ENCODE peak calls at places on chromosomes 5 and 9, in seven cellular contexts. One of them, this sample, is unnamed.

GRCh38 chr9:70934642-70935041 is 186.8 kb downstream of the TRPM3 start:
- DNase-seq in SK-N-SH: no peak
- DNase-seq in PC-3: no peak
- DNase-seq in pancreas: no peak
- DNase-seq in Peyer's patch: no peak
- DNase-seq in HL-60: no peak
- DNase-seq in ovary: no peak
- DNase-seq in this sample: no peak

GRCh38 chr5:74945561-74946165 is 79.5 kb upstream of the FAM169A start:
- DNase-seq in SK-N-SH: no peak
- DNase-seq in PC-3: no peak
- DNase-seq in pancreas: no peak
- DNase-seq in Peyer's patch: no peak
- DNase-seq in HL-60: no peak
- DNase-seq in ovary: no peak
- DNase-seq in this sample: no peak

GRCh38 chr5:150297236-150297890 is 5.3 kb downstream of the ARSI start:
- DNase-seq in SK-N-SH: no peak
- DNase-seq in PC-3: no peak
- DNase-seq in pancreas: no peak
- DNase-seq in Peyer's patch: no peak
- DNase-seq in HL-60: no peak
- DNase-seq in ovary: no peak
- DNase-seq in this sample: no peak

GRCh38 chr5:154473581-154474266 is 4.3 kb downstream of the HAND1 start:
- DNase-seq in SK-N-SH: no peak
- DNase-seq in PC-3: no peak
- DNase-seq in pancreas: no peak
- DNase-seq in Peyer's patch: no peak
- DNase-seq in HL-60: no peak
- DNase-seq in ovary: no peak
- DNase-seq in this sample: no peak

GRCh38 chr5:158753354-158753753 is 346.4 kb downstream of the EBF1 start:
- DNase-seq in SK-N-SH: no peak
- DNase-seq in PC-3: no peak
- DNase-seq in pancreas: no peak
- DNase-seq in Peyer's patch: no peak
- DNase-seq in HL-60: no peak
- DNase-seq in ovary: no peak
- DNase-seq in this sample: no peak

GRCh38 chr5:72681781-72682180 is 134.7 kb upstream of the TNPO1 start:
- DNase-seq in SK-N-SH: no peak
- DNase-seq in PC-3: peak
- DNase-seq in pancreas: no peak
- DNase-seq in Peyer's patch: no peak
- DNase-seq in HL-60: no peak
- DNase-seq in ovary: no peak
- DNase-seq in this sample: no peak

GRCh38 chr9:135015986-135016640 is 71.4 kb upstream of the OLFM1 start:
- DNase-seq in SK-N-SH: no peak
- DNase-seq in PC-3: no peak
- DNase-seq in pancreas: no peak
- DNase-seq in Peyer's patch: peak
- DNase-seq in HL-60: no peak
- DNase-seq in ovary: no peak
- DNase-seq in this sample: no peak

GRCh38 chr5:173200356-173200755 is 34.6 kb downstream of the NKX2-5 start:
- DNase-seq in SK-N-SH: no peak
- DNase-seq in PC-3: no peak
- DNase-seq in pancreas: no peak
- DNase-seq in Peyer's patch: no peak
- DNase-seq in HL-60: no peak
- DNase-seq in ovary: no peak
- DNase-seq in this sample: no peak

GRCh38 chr5:98905857-98906688 is 22.7 kb downstream of the CHD1 start:
- DNase-seq in SK-N-SH: peak
- DNase-seq in PC-3: peak
- DNase-seq in pancreas: no peak
- DNase-seq in Peyer's patch: no peak
- DNase-seq in HL-60: no peak
- DNase-seq in ovary: no peak
- DNase-seq in this sample: peak

GRCh38 chr5:3594514-3595101 is 1.0 kb upstream of the IRX1 start:
- DNase-seq in SK-N-SH: peak
- DNase-seq in PC-3: no peak
- DNase-seq in pancreas: peak
- DNase-seq in Peyer's patch: no peak
- DNase-seq in HL-60: no peak
- DNase-seq in ovary: no peak
- DNase-seq in this sample: no peak

DNA sequence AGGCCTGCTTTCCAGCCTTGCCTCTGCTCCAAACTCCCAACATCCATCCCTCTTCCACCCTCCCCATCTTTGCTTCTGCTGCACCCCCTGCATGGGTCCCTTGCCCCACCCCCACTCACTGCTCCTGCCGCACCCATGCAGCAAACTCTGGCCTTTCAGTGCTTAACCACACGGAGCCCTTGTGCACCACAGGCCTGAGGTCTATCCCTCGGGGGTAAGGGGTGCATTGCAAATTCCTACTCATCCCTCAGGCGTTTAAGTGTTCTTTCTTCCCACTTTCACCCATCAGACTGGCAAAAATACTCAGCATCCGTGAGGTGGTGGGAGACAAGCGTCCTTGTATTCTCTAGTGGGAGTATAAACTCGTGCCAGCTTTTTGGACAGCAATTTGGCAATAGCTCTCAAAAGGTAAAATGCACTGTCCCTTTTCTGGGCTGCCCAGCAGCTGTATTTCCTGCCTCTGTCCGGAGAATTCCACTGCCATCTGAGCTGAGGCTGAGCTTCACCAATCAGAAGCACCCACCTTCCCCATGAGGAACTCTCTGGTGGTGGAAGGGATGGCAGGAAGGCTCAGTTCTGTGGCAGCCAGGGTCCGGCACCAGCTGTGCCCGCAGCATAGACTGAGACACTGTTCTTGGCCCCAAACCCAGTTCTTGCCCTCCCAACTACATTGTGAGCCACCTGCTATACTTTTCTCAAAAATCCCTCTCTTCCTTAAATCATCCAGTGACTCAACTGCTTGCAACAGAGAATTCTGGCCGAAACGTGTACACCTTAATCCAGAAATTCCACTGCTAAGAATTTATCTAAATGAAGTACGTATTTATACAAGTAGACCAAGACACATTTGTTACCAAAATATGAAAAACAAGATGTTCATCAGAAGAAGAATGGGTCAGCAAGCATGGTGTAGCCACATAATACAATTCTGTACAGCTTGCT is 15.0 kb downstream of the PSMB7 start:
- DNase-seq in SK-N-SH: no peak
- DNase-seq in PC-3: no peak
- DNase-seq in pancreas: no peak
- DNase-seq in Peyer's patch: no peak
- DNase-seq in HL-60: no peak
- DNase-seq in ovary: no peak
- DNase-seq in this sample: no peak
- H3K4me3 ChIP-seq in SK-N-SH: no peak
- H3K4me3 ChIP-seq in PC-3: no peak
- H3K4me3 ChIP-seq in pancreas: no peak
- H3K4me3 ChIP-seq in Peyer's patch: no peak
- H3K4me3 ChIP-seq in HL-60: no peak
- H3K4me3 ChIP-seq in ovary: no peak
- H3K4me3 ChIP-seq in this sample: no peak

GRCh38 chr9:77917800-77918199 is 113.8 kb downstream of the GNAQ start:
- DNase-seq in SK-N-SH: no peak
- DNase-seq in PC-3: no peak
- DNase-seq in pancreas: no peak
- DNase-seq in Peyer's patch: no peak
- DNase-seq in HL-60: no peak
- DNase-seq in ovary: no peak
- DNase-seq in this sample: no peak
- H3K27ac ChIP-seq in SK-N-SH: no peak
- H3K27ac ChIP-seq in PC-3: no peak
- H3K27ac ChIP-seq in pancreas: no peak
- H3K27ac ChIP-seq in Peyer's patch: no peak
- H3K27ac ChIP-seq in HL-60: no peak
- H3K27ac ChIP-seq in ovary: no peak
- H3K27ac ChIP-seq in this sample: no peak

DNA sequence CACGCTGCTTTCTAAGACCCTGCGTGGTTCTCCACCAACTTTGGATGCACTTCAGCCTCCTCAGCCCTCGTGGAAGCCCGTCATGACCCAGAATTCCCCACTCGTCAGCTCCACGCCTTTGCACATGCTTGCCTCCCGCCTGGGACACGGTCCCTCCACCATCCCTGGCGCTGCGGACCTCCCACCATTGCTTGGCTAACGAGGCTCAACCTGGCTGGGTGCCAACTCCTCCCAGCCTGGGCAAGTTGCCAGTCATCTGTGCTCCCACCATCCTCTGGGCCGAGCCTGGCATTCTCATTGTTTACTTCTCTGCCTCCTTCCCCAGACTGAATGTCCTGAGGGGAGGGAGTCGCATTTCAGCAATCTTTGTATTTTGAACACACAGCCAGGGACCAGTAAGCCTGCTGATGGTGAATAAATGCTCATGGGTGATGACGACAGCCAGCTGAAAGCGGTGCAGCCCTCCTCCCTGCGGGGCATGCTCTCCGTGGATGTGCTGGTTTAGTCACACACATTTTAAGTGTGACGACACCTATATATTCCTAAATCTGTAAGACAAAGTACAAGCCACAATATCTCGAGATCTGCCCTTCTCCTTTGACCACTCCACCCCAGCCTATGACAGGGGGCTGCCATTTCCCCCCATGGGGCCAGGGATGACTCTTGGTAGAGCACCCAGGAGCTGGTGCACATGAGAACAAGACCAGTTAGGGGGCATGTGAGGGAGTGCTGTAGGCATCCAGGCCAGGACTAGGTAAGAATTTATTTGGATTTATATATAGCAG is 37.6 kb downstream of the ANKRD33B start:
- DNase-seq in SK-N-SH: peak
- DNase-seq in PC-3: peak
- DNase-seq in pancreas: peak
- DNase-seq in Peyer's patch: peak
- DNase-seq in HL-60: no peak
- DNase-seq in ovary: peak
- DNase-seq in this sample: peak
- H3K4me3 ChIP-seq in SK-N-SH: peak
- H3K4me3 ChIP-seq in PC-3: peak
- H3K4me3 ChIP-seq in pancreas: no peak
- H3K4me3 ChIP-seq in Peyer's patch: peak
- H3K4me3 ChIP-seq in HL-60: no peak
- H3K4me3 ChIP-seq in ovary: no peak
- H3K4me3 ChIP-seq in this sample: no peak

DNA sequence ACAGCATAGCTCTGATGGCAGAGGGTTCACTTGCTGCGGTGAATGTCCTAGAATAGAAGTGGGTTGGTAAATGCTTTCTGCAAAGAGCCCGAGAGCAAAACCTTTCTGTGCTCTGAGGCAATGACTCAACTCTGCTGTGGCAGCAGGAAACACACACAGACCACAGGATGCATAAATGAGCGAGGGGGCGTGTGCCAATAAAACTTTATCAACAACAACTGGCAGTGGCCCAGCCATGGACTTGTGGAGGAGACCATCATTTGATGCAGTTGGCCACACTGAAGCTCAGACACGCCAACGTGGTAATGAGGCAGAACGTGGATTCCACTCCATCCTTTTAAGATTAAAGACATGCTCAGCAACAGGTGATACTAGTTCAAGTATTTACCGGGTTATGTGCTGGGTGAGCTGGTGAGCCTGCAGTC is 6.8 kb downstream of the MRPL36 start:
- DNase-seq in SK-N-SH: no peak
- DNase-seq in PC-3: peak
- DNase-seq in pancreas: no peak
- DNase-seq in Peyer's patch: no peak
- DNase-seq in HL-60: peak
- DNase-seq in ovary: no peak
- DNase-seq in this sample: no peak
- H3K27ac ChIP-seq in SK-N-SH: no peak
- H3K27ac ChIP-seq in PC-3: peak
- H3K27ac ChIP-seq in pancreas: no peak
- H3K27ac ChIP-seq in Peyer's patch: peak
- H3K27ac ChIP-seq in HL-60: peak
- H3K27ac ChIP-seq in ovary: no peak
- H3K27ac ChIP-seq in this sample: no peak

DNA sequence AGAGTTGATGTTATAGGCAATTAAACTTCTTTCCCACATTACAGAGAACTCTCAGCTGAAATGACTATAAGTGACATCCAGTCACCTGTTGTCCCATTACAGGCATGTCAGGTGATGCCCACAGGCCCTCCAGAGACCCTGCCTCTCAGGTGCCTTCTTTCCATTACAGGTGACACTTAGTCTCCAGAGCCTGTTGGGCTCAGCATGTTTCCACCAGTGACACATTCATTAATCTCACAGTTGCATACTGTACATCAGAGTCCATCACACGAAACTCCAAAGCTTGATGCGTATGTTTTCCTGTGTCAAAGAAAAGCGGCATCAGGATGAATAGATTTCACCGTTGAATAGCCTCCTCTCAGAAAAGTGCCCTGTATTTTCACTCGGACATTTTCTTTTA is 14.6 kb downstream of the PRUNE2 start:
- DNase-seq in SK-N-SH: no peak
- DNase-seq in PC-3: no peak
- DNase-seq in pancreas: no peak
- DNase-seq in Peyer's patch: no peak
- DNase-seq in HL-60: no peak
- DNase-seq in ovary: no peak
- DNase-seq in this sample: no peak
- H3K4me3 ChIP-seq in SK-N-SH: no peak
- H3K4me3 ChIP-seq in PC-3: no peak
- H3K4me3 ChIP-seq in pancreas: no peak
- H3K4me3 ChIP-seq in Peyer's patch: no peak
- H3K4me3 ChIP-seq in HL-60: no peak
- H3K4me3 ChIP-seq in ovary: no peak
- H3K4me3 ChIP-seq in this sample: no peak

DNA sequence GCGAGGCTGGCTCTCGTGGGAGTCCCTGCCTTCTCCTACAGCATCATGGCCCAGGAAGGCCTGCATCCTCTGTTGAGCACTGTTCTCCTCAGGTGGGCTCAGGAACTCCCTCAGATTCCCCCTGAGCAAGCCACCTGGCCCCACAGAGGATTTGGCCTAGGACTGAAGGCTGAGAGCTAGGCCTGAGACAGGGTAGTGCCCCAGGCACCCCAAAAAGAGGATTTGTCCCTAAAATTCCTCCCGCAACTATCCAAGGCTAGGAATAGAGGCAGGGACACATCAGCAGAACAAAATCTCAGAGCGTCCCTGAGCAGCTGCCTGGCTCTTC is 11.0 kb upstream of the IRF1 start:
- DNase-seq in SK-N-SH: no peak
- DNase-seq in PC-3: no peak
- DNase-seq in pancreas: no peak
- DNase-seq in Peyer's patch: no peak
- DNase-seq in HL-60: no peak
- DNase-seq in ovary: no peak
- DNase-seq in this sample: peak
- H3K27ac ChIP-seq in SK-N-SH: no peak
- H3K27ac ChIP-seq in PC-3: no peak
- H3K27ac ChIP-seq in pancreas: peak
- H3K27ac ChIP-seq in Peyer's patch: peak
- H3K27ac ChIP-seq in HL-60: no peak
- H3K27ac ChIP-seq in ovary: peak
- H3K27ac ChIP-seq in this sample: no peak

GRCh38 chr9:129576546-129577543 is 44.1 kb downstream of the C9orf50 start:
- DNase-seq in SK-N-SH: no peak
- DNase-seq in PC-3: no peak
- DNase-seq in pancreas: no peak
- DNase-seq in Peyer's patch: no peak
- DNase-seq in HL-60: no peak
- DNase-seq in ovary: no peak
- DNase-seq in this sample: no peak
- H3K4me3 ChIP-seq in SK-N-SH: no peak
- H3K4me3 ChIP-seq in PC-3: no peak
- H3K4me3 ChIP-seq in pancreas: no peak
- H3K4me3 ChIP-seq in Peyer's patch: no peak
- H3K4me3 ChIP-seq in HL-60: no peak
- H3K4me3 ChIP-seq in ovary: no peak
- H3K4me3 ChIP-seq in this sample: no peak